ENCODE peak calls at places on chromosomes 5 and 9, in five cellular contexts. J is SK-N-SH, H is K562, Q is H1, I is HepG2. T is an unnamed sample.

GRCh38 chr5:110815916-110816605 is 77.3 kb downstream of the SLC25A46 start:
- DNase-seq in I (no peak), Q (no peak), J (no peak), H (no peak), T (no peak)

GRCh38 chr9:87148391-87149237 is 201.3 kb upstream of the GAS1 start:
- DNase-seq in J (peak; percentile 81), I (no peak), H (peak; percentile 35), Q (peak; percentile 31), T (no peak)

GRCh38 chr5:133866903-133867245 is 101.6 kb downstream of the C5orf15 start:
- DNase-seq in Q (no peak), J (no peak), H (no peak), I (no peak), T (no peak)

GRCh38 chr9:111548623-111549022 is 23.6 kb downstream of the ZNF483 start:
- DNase-seq in J (no peak), H (no peak), Q (no peak), I (no peak), T (no peak)

GRCh38 chr5:90940227-90940995 is 381.8 kb downstream of the ADGRV1 start:
- DNase-seq in J (peak; percentile 63), Q (peak; percentile 9), H (no peak), I (no peak), T (peak; percentile 73)

GRCh38 chr5:83632874-83633273 is 87.8 kb downstream of the HAPLN1 start:
- DNase-seq in Q (no peak), J (no peak), H (no peak), I (no peak), T (no peak)

GRCh38 chr9:131609116-131609830 is 64.0 kb downstream of the PRRT1B start:
- DNase-seq in I (no peak), J (no peak), H (no peak), Q (no peak), T (no peak)

GRCh38 chr5:24905123-24905522 is 260.3 kb upstream of the CDH10 start:
- DNase-seq in Q (no peak), H (no peak), I (no peak), J (no peak), T (no peak)

GRCh38 chr9:37994639-37995347 is 74.2 kb downstream of the SHB start:
- DNase-seq in I (no peak), H (no peak), Q (no peak), J (peak; percentile 58), T (peak; percentile 66)

GRCh38 chr5:114729986-114730385 is 368.1 kb downstream of the KCNN2 start:
- DNase-seq in H (no peak), I (no peak), J (no peak), Q (no peak), T (no peak)

GRCh38 chr5:74173260-74173659 is 467.3 kb downstream of the ENC1 start:
- DNase-seq in J (no peak), H (no peak), Q (no peak), I (no peak), T (no peak)

GRCh38 chr9:5698810-5699556 is 70.1 kb downstream of the RIC1 start:
- DNase-seq in I (no peak), Q (no peak), H (no peak), J (no peak), T (no peak)

GRCh38 chr9:129582865-129583264 is 38.0 kb downstream of the C9orf50 start:
- DNase-seq in H (no peak), I (no peak), Q (no peak), J (no peak), T (no peak)

GRCh38 chr9:125380406-125380805 is 118.8 kb downstream of the GAPVD1 start:
- DNase-seq in J (no peak), H (no peak), I (no peak), Q (no peak), T (no peak)

GRCh38 chr5:14242447-14242846 is 99.3 kb downstream of the TRIO start:
- DNase-seq in I (no peak), H (no peak), J (no peak), Q (no peak), T (no peak)

GRCh38 chr5:155046591-155046990 is 33.0 kb downstream of the KIF4B start:
- DNase-seq in I (no peak), J (no peak), H (no peak), Q (no peak), T (no peak)

GRCh38 chr9:18142964-18143363 is 331.0 kb upstream of the ADAMTSL1 start:
- DNase-seq in I (no peak), J (no peak), Q (no peak), H (no peak), T (no peak)

GRCh38 chr5:132999246-132999645 is 27.1 kb downstream of the ZCCHC10 start:
- DNase-seq in Q (no peak), I (no peak), H (no peak), J (no peak), T (no peak)

GRCh38 chr5:122454522-122454921 is 142.5 kb downstream of the SNCAIP start:
- DNase-seq in H (no peak), Q (no peak), J (no peak), I (no peak), T (no peak)

GRCh38 chr5:157086751-157087359 is 22.0 kb downstream of the HAVCR2 start:
- DNase-seq in J (no peak), H (no peak), I (no peak), Q (no peak), T (no peak)

GRCh38 chr9:2228132-2228531 is 213.0 kb downstream of the SMARCA2 start:
- DNase-seq in Q (peak; percentile 44), I (no peak), H (peak; percentile 15), J (peak; percentile 45), T (no peak)

GRCh38 chr5:140402258-140403074 is 833 bp downstream of the ANKHD1 start:
- DNase-seq in J (peak; percentile 66), H (peak; percentile 49), Q (no peak), I (peak; percentile 85), T (peak; percentile 27)

GRCh38 chr5:42397267-42397666 is 26.0 kb upstream of the GHR start:
- DNase-seq in J (no peak), Q (no peak), I (no peak), H (no peak), T (no peak)

GRCh38 chr5:44774279-44774880 is 34.4 kb upstream of the MRPS30 start:
- DNase-seq in Q (no peak), J (peak; percentile 20), I (peak; percentile 34), H (peak; percentile 31), T (no peak)

GRCh38 chr5:173515526-173515925 is 100.9 kb downstream of the BOD1 start:
- DNase-seq in Q (no peak), I (no peak), H (no peak), J (no peak), T (no peak)

GRCh38 chr9:93130861-93131481 is 3.1 kb downstream of the NINJ1 start:
- DNase-seq in Q (no peak), J (no peak), I (no peak), H (no peak), T (no peak)

GRCh38 chr5:15383469-15383868 is 116.5 kb upstream of the FBXL7 start:
- DNase-seq in Q (no peak), J (peak; percentile 61), H (no peak), I (peak; percentile 3), T (no peak)

GRCh38 chr5:145680744-145681143 is 154.4 kb downstream of the PRELID2 start:
- DNase-seq in I (no peak), H (no peak), J (no peak), Q (no peak), T (no peak)

GRCh38 chr9:79572891-79573696 is 1.3 kb downstream of the TLE4 start:
- DNase-seq in J (peak; percentile 62), Q (no peak), I (no peak), H (peak; percentile 27), T (no peak)

GRCh38 chr5:19777363-19777762 is 210.6 kb downstream of the CDH18 start:
- DNase-seq in Q (no peak), J (no peak), I (no peak), H (no peak), T (no peak)

GRCh38 chr9:110013064-110013463 is 194.9 kb downstream of the C9orf152 start:
- DNase-seq in Q (no peak), J (no peak), H (no peak), I (no peak), T (no peak)

GRCh38 chr5:121174351-121174750 is 677.3 kb upstream of the FTMT start:
- DNase-seq in J (no peak), Q (no peak), I (no peak), H (no peak), T (no peak)
- TF ChIP-seq GABPA in J (no peak), Q (no peak), I (no peak), H (no peak), T (no peak)

DNA sequence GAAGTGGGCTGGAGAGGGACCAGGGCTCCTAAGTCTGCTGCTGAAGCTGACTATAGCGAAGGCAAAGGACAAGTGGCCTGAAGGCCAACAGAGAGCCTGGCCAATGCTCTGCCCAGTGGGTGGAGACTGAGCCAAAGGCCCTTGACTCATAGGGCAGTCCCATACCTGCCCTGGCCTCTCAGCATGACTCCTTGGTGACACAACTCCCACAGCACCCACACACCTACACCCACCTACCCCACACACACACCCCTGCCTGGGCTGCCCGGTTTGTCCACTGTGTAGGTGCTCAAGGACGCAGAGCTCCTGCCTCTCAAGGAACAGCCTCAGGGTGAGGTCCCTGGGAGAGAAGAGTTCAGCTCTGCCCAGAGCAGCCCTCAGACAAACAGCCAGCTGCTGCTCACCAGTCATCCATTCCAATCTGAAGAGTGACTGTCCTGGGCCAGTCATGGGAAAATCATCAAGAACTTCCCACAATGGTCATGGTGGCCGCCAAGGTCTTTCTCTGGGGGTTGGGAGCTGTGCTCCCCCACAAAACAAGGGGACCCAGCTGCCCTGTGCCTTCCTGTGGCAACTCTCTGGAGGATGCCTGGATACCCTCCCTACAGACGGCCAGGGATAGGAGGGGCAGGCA is 5.0 kb downstream of the TNIP1 start:
- DNase-seq in J (no peak), H (no peak), I (no peak), Q (no peak), T (no peak)
- H3K79me2 ChIP-seq in J (peaks cover 94% of the 10 kb centered on the region), H (peaks cover 86% of the 10 kb centered on the region), I (peaks cover 91% of the 10 kb centered on the region), Q (peaks cover 3% of the 10 kb centered on the region), T (peaks cover 99% of the 10 kb centered on the region)

DNA sequence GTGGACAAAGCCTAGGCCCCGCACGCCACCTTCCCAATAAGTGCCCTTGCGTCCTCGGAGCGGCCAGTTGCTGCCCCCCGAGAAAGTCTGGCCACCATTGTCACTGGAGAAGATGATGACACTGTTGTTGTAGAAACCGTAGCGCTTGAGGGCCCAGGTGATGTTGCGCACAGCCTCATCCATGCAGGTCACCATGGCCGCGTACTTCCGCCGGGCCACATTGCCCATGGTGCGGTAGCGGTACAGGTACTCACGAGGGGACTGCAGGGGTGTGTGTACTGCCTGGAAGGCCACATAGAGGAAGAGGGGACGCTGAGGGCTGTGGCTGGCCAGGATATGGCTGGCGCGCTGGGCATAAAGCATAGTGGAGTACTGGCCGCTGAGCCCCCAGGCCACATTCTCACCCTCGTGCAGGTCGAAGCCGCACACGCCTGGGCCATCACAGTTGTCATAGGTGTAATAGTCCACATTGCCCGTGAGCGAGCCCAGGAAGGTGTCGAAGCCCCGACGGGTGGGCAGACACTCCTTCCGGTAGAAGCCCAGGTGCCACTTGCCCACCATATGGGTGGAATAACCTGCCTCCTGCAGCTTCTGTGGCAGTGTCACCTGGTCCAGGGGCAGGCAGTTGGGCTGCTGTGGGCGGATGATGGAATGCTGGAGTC is 4.6 kb downstream of the ARSI start:
- DNase-seq in H (no peak), I (no peak), J (no peak), Q (no peak), T (no peak)
- TF ChIP-seq GABPA in H (no peak), I (no peak), J (no peak), Q (no peak), T (no peak)

DNA sequence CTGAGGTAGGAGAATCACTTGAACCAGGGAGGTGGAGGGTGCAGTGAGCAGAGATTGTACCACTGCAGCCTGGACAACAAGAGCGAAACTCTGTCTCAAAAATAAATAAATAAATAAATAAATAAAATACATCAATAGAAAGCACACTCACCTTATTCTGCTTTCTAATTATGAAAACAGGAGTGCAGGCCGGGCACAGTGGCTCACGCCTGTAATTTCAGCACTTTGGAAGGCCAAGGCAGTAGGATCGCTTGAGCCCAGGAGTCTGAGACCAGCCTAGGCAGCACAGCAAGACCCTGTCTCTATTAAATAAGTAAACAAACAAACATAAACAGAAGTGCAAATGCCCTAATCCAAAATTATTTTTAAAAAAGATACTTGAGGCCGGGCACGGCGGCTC is 2.3 kb downstream of the PWWP2A start:
- DNase-seq in J (no peak), H (no peak), I (no peak), Q (no peak), T (no peak)
- H3K79me2 ChIP-seq in J (peaks cover 69% of the 10 kb centered on the region), H (peaks cover 17% of the 10 kb centered on the region), I (peaks cover 9% of the 10 kb centered on the region), Q (peaks cover 4% of the 10 kb centered on the region), T (peaks cover 16% of the 10 kb centered on the region)

T was measured in GM12878.